ENCODE peak calls at places on chromosomes 7 and 10, in five cellular contexts. One of them, this sample, is unnamed.

GRCh38 chr10:10778959-10779358 is 238.7 kb upstream of the CELF2 start:
- DNase-seq in fibroblast of mammary gland: peak; percentile 41
- DNase-seq in fibroblast of the aortic adventitia: peak; percentile 40
- DNase-seq in GM13976: no peak
- DNase-seq in left lung: no peak
- DNase-seq in this sample: no peak

GRCh38 chr7:111953611-111954010 is 252.6 kb downstream of the DOCK4 start:
- DNase-seq in fibroblast of the aortic adventitia: peak; percentile 33
- DNase-seq in GM13976: no peak
- DNase-seq in fibroblast of mammary gland: peak; percentile 15
- DNase-seq in left lung: no peak
- DNase-seq in this sample: no peak

GRCh38 chr7:71323726-71324125 is 191.8 kb downstream of the GALNT17 start:
- DNase-seq in left lung: no peak
- DNase-seq in GM13976: no peak
- DNase-seq in fibroblast of the aortic adventitia: no peak
- DNase-seq in fibroblast of mammary gland: no peak
- DNase-seq in this sample: no peak

GRCh38 chr10:113524539-113525490 is 28.0 kb upstream of the HABP2 start:
- DNase-seq in GM13976: no peak
- DNase-seq in left lung: no peak
- DNase-seq in fibroblast of the aortic adventitia: peak; percentile 10
- DNase-seq in fibroblast of mammary gland: peak; percentile 19
- DNase-seq in this sample: no peak

GRCh38 chr10:17910144-17910789 is 41.5 kb upstream of the SLC39A12 start:
- DNase-seq in fibroblast of the aortic adventitia: peak; percentile 79
- DNase-seq in GM13976: peak; percentile 40
- DNase-seq in left lung: no peak
- DNase-seq in fibroblast of mammary gland: peak; percentile 79
- DNase-seq in this sample: peak; percentile 9

GRCh38 chr7:83410989-83411591 is 237.8 kb downstream of the SEMA3E start:
- DNase-seq in left lung: no peak
- DNase-seq in fibroblast of mammary gland: peak; percentile 60
- DNase-seq in GM13976: no peak
- DNase-seq in fibroblast of the aortic adventitia: peak; percentile 78
- DNase-seq in this sample: peak; percentile 7

GRCh38 chr10:86523348-86523747 is 1.8 kb upstream of the WAPL start:
- DNase-seq in fibroblast of mammary gland: peak; percentile 51
- DNase-seq in left lung: no peak
- DNase-seq in fibroblast of the aortic adventitia: peak; percentile 47
- DNase-seq in GM13976: no peak
- DNase-seq in this sample: no peak

GRCh38 chr7:56256108-56256507 is 139.9 kb upstream of the NUPR2 start:
- DNase-seq in GM13976: no peak
- DNase-seq in fibroblast of the aortic adventitia: no peak
- DNase-seq in left lung: no peak
- DNase-seq in fibroblast of mammary gland: no peak
- DNase-seq in this sample: no peak

GRCh38 chr7:122629412-122629953 is 69.4 kb downstream of the RNF133 start:
- DNase-seq in fibroblast of the aortic adventitia: no peak
- DNase-seq in left lung: no peak
- DNase-seq in GM13976: no peak
- DNase-seq in fibroblast of mammary gland: no peak
- DNase-seq in this sample: no peak

DNA sequence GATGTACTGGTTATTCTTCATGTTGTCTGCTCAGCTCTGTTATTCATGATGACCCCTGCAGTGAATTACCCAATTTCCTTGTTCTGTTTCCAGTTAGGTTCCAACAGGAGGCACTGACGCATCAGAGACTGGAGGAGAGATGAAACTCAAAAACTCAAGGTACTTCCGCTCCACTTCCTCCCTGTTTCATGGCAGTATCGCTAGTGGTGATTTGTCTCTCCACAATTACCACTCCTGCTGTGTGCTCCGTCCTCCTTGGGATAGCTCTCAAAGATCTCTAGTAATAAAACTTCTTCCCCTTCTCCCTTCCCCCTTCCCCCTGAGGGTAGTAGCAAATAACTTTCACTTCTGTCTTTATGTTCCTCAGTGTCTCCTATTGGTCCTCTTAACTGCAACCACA is 107.4 kb upstream of the ABCB5 start:
- DNase-seq in left lung: no peak
- DNase-seq in fibroblast of the aortic adventitia: no peak
- DNase-seq in GM13976: no peak
- DNase-seq in fibroblast of mammary gland: no peak
- DNase-seq in this sample: no peak
- TF ChIP-seq CTCF in left lung: no peak
- TF ChIP-seq CTCF in fibroblast of the aortic adventitia: no peak
- TF ChIP-seq CTCF in GM13976: no peak
- TF ChIP-seq CTCF in fibroblast of mammary gland: no peak
- TF ChIP-seq CTCF in this sample: no peak

GRCh38 chr10:52951819-52952218 is 179.2 kb upstream of the MBL2 start:
- DNase-seq in fibroblast of the aortic adventitia: peak; percentile 35
- DNase-seq in left lung: no peak
- DNase-seq in fibroblast of mammary gland: peak; percentile 1
- DNase-seq in GM13976: peak; percentile 56
- DNase-seq in this sample: no peak
- TF ChIP-seq CTCF in fibroblast of the aortic adventitia: peak; percentile 38
- TF ChIP-seq CTCF in left lung: peak; percentile 36
- TF ChIP-seq CTCF in fibroblast of mammary gland: peak; percentile 5
- TF ChIP-seq CTCF in GM13976: peak; percentile 59
- TF ChIP-seq CTCF in this sample: peak; percentile 36

GRCh38 chr7:79608005-79608404 is 154.5 kb upstream of the MAGI2 start:
- DNase-seq in fibroblast of the aortic adventitia: no peak
- DNase-seq in left lung: no peak
- DNase-seq in GM13976: no peak
- DNase-seq in fibroblast of mammary gland: no peak
- DNase-seq in this sample: no peak

GRCh38 chr7:79610301-79610700 is 156.8 kb upstream of the MAGI2 start:
- DNase-seq in GM13976: no peak
- DNase-seq in left lung: no peak
- DNase-seq in fibroblast of mammary gland: no peak
- DNase-seq in fibroblast of the aortic adventitia: peak; percentile 83
- DNase-seq in this sample: no peak

DNA sequence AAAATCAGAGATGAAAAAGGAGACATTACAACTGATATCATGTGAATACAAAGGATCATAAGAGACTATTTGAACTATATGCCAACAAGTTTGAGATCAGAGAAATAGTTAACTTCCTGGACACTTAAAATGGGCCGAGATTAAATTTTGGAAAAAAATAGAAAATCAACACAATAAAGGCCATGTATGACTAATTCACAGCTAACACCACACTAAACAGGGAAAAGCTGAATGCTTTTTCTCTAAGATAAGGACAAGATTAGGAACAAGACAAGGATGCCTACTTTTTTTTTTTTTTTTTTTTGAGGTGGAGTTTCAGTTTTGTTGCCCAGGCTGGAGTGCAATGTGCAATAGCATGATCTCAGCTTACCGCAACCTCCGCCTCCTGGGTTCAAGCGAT is 151.4 kb upstream of the MAGI2 start:
- DNase-seq in left lung: no peak
- DNase-seq in fibroblast of mammary gland: no peak
- DNase-seq in GM13976: no peak
- DNase-seq in fibroblast of the aortic adventitia: peak; percentile 65
- DNase-seq in this sample: no peak
- TF ChIP-seq CTCF in left lung: no peak
- TF ChIP-seq CTCF in fibroblast of mammary gland: no peak
- TF ChIP-seq CTCF in GM13976: no peak
- TF ChIP-seq CTCF in fibroblast of the aortic adventitia: no peak
- TF ChIP-seq CTCF in this sample: no peak

GRCh38 chr7:74707216-74707615 is 49.7 kb downstream of the GTF2I start:
- DNase-seq in fibroblast of the aortic adventitia: no peak
- DNase-seq in GM13976: no peak
- DNase-seq in fibroblast of mammary gland: no peak
- DNase-seq in left lung: no peak
- DNase-seq in this sample: no peak

GRCh38 chr7:74708569-74709275 is 51.2 kb downstream of the GTF2I start:
- DNase-seq in left lung: no peak
- DNase-seq in fibroblast of the aortic adventitia: peak; percentile 5
- DNase-seq in GM13976: no peak
- DNase-seq in fibroblast of mammary gland: no peak
- DNase-seq in this sample: no peak

GRCh38 chr7:74713567-74713966 is 56.0 kb downstream of the GTF2I start:
- DNase-seq in fibroblast of the aortic adventitia: no peak
- DNase-seq in left lung: no peak
- DNase-seq in GM13976: no peak
- DNase-seq in fibroblast of mammary gland: no peak
- DNase-seq in this sample: no peak

GRCh38 chr7:74709880-74710671 is 52.6 kb downstream of the GTF2I start:
- DNase-seq in GM13976: no peak
- DNase-seq in fibroblast of mammary gland: no peak
- DNase-seq in fibroblast of the aortic adventitia: no peak
- DNase-seq in left lung: no peak
- DNase-seq in this sample: no peak
- TF ChIP-seq CTCF in GM13976: no peak
- TF ChIP-seq CTCF in fibroblast of mammary gland: peak; percentile 5
- TF ChIP-seq CTCF in fibroblast of the aortic adventitia: peak; percentile 2
- TF ChIP-seq CTCF in left lung: no peak
- TF ChIP-seq CTCF in this sample: no peak

GRCh38 chr7:100128602-100128963 is 1.8 kb downstream of the MBLAC1 start:
- DNase-seq in left lung: no peak
- DNase-seq in GM13976: no peak
- DNase-seq in fibroblast of mammary gland: no peak
- DNase-seq in fibroblast of the aortic adventitia: no peak
- DNase-seq in this sample: no peak
- TF ChIP-seq CTCF in left lung: no peak
- TF ChIP-seq CTCF in GM13976: no peak
- TF ChIP-seq CTCF in fibroblast of mammary gland: no peak
- TF ChIP-seq CTCF in fibroblast of the aortic adventitia: no peak
- TF ChIP-seq CTCF in this sample: no peak

GRCh38 chr7:25180592-25180923 is 47.7 kb downstream of the NPVF start:
- DNase-seq in fibroblast of the aortic adventitia: no peak
- DNase-seq in GM13976: no peak
- DNase-seq in left lung: no peak
- DNase-seq in fibroblast of mammary gland: no peak
- DNase-seq in this sample: no peak
- TF ChIP-seq CTCF in fibroblast of the aortic adventitia: no peak
- TF ChIP-seq CTCF in GM13976: no peak
- TF ChIP-seq CTCF in left lung: peak; percentile 15
- TF ChIP-seq CTCF in fibroblast of mammary gland: no peak
- TF ChIP-seq CTCF in this sample: no peak

GRCh38 chr7:120941064-120941463 is 9.5 kb upstream of the ING3 start:
- DNase-seq in left lung: no peak
- DNase-seq in fibroblast of the aortic adventitia: peak; percentile 16
- DNase-seq in fibroblast of mammary gland: peak; percentile 16
- DNase-seq in GM13976: no peak
- DNase-seq in this sample: no peak
- TF ChIP-seq CTCF in left lung: no peak
- TF ChIP-seq CTCF in fibroblast of the aortic adventitia: no peak
- TF ChIP-seq CTCF in fibroblast of mammary gland: peak; percentile 26
- TF ChIP-seq CTCF in GM13976: peak; percentile 10
- TF ChIP-seq CTCF in this sample: no peak

GRCh38 chr7:106176414-106177294 is 64.5 kb upstream of the SYPL1 start:
- DNase-seq in GM13976: peak; percentile 71
- DNase-seq in fibroblast of the aortic adventitia: peak; percentile 77
- DNase-seq in fibroblast of mammary gland: peak; percentile 70
- DNase-seq in left lung: peak; percentile 92
- DNase-seq in this sample: no peak

GRCh38 chr7:106177738-106178592 is 65.9 kb upstream of the SYPL1 start:
- DNase-seq in fibroblast of the aortic adventitia: no peak
- DNase-seq in fibroblast of mammary gland: no peak
- DNase-seq in left lung: no peak
- DNase-seq in GM13976: no peak
- DNase-seq in this sample: no peak

GRCh38 chr7:106177295-106177690 is 65.2 kb upstream of the SYPL1 start:
- DNase-seq in GM13976: no peak
- DNase-seq in left lung: no peak
- DNase-seq in fibroblast of the aortic adventitia: peak; percentile 13
- DNase-seq in fibroblast of mammary gland: no peak
- DNase-seq in this sample: no peak

GRCh38 chr7:106179256-106179655 is 67.1 kb upstream of the SYPL1 start:
- DNase-seq in GM13976: no peak
- DNase-seq in fibroblast of mammary gland: no peak
- DNase-seq in left lung: no peak
- DNase-seq in fibroblast of the aortic adventitia: no peak
- DNase-seq in this sample: no peak

GRCh38 chr7:106178593-106179134 is 66.6 kb upstream of the SYPL1 start:
- DNase-seq in fibroblast of the aortic adventitia: peak; percentile 69
- DNase-seq in GM13976: no peak
- DNase-seq in fibroblast of mammary gland: peak; percentile 67
- DNase-seq in left lung: no peak
- DNase-seq in this sample: no peak
- TF ChIP-seq CTCF in fibroblast of the aortic adventitia: peak; percentile 47
- TF ChIP-seq CTCF in GM13976: peak; percentile 22
- TF ChIP-seq CTCF in fibroblast of mammary gland: peak; percentile 47
- TF ChIP-seq CTCF in left lung: no peak
- TF ChIP-seq CTCF in this sample: peak; percentile 39

DNA sequence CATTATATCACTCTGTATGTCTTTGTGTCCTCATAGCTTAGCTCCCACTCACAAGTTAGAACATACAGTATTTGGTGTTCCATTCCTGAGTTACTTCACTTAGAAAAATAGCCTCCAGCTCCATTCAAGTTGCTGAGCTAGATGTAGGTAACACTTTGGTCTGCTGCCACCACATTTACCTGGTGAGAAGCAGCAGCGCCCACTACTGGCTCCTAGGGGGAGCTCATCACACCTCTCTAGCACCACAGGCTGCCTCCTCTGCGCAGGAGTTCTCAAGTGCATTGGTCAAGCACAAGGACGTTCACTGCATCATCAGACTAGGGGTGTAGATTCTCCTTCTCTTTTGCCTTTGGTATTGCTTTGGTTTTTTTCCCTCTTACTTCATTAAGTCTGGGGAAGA is 530.9 kb upstream of the AUTS2 start:
- DNase-seq in fibroblast of the aortic adventitia: peak; percentile 1
- DNase-seq in fibroblast of mammary gland: peak; percentile 21
- DNase-seq in left lung: no peak
- DNase-seq in GM13976: no peak
- DNase-seq in this sample: no peak
- TF ChIP-seq CTCF in fibroblast of the aortic adventitia: peak; percentile 10
- TF ChIP-seq CTCF in fibroblast of mammary gland: peak; percentile 36
- TF ChIP-seq CTCF in left lung: no peak
- TF ChIP-seq CTCF in GM13976: no peak
- TF ChIP-seq CTCF in this sample: peak; percentile 29